ENCODE peak calls at places on chromosomes 6 and 20, in nine cellular contexts. C is fibroblast of pulmonary artery, R is lung, E is mucosa of descending colon, P is heart left ventricle, V is progenitor cell of endocrine pancreas, B is endodermal cell, L is A549, A is osteocyte. Z is an unnamed sample.

GRCh38 chr6:157104803-157105202 is 218.5 kb downstream of the TMEM242 start:
- DNase-seq in L (no peak), E (no peak), A (no peak), R (no peak), B (no peak), P (no peak), C (no peak), V (no peak), Z (no peak)

GRCh38 chr6:53143710-53144109 is 4.9 kb downstream of the GCM1 start:
- DNase-seq in A (no peak), R (no peak), B (no peak), P (no peak), C (no peak), V (no peak), L (no peak), E (no peak), Z (no peak)

GRCh38 chr6:47094351-47094925 is 52.3 kb upstream of the ADGRF1 start:
- DNase-seq in R (no peak), C (peak; percentile 44), L (no peak), B (peak; percentile 57), A (no peak), E (peak; percentile 51), V (no peak), P (no peak), Z (no peak)

GRCh38 chr20:51183443-51183842 is 160.5 kb upstream of the KCNG1 start:
- DNase-seq in L (no peak), V (no peak), R (no peak), E (no peak), C (no peak), B (no peak), P (no peak), A (no peak), Z (no peak)

GRCh38 chr20:46468508-46468907 is 44.9 kb downstream of the ZNF334 start:
- DNase-seq in V (no peak), B (no peak), L (no peak), A (no peak), E (no peak), R (no peak), P (no peak), C (no peak), Z (no peak)

GRCh38 chr6:2746557-2747061 is 4.1 kb downstream of the MYLK4 start:
- DNase-seq in R (no peak), V (no peak), E (no peak), P (no peak), B (peak; percentile 74), C (no peak), A (no peak), L (no peak), Z (no peak)

GRCh38 chr6:113662688-113663333 is 194.3 kb upstream of the MARCKS start:
- DNase-seq in A (no peak), C (no peak), E (no peak), V (no peak), P (no peak), L (no peak), R (no peak), B (no peak), Z (no peak)

GRCh38 chr6:32439708-32440214 is at the start of gene HLA-DRA:
- DNase-seq in A (no peak), E (no peak), B (peak; percentile 51), C (peak; percentile 66), L (no peak), R (peak; percentile 62), V (no peak), P (no peak), Z (peak; percentile 46)

GRCh38 chr6:136887899-136888298 is 34.2 kb upstream of the SLC35D3 start:
- DNase-seq in B (no peak), L (no peak), V (no peak), R (no peak), P (no peak), A (no peak), E (no peak), C (no peak), Z (no peak)

GRCh38 chr6:3159805-3160781 is 2.7 kb upstream of the TUBB2A start:
- DNase-seq in A (no peak), B (peak; percentile 83), V (no peak), R (no peak), P (no peak), E (peak; percentile 86), L (no peak), C (peak; percentile 47), Z (no peak)

GRCh38 chr6:6798430-6798829 is 209.9 kb downstream of the LY86 start:
- DNase-seq in R (no peak), A (no peak), B (no peak), P (no peak), E (no peak), L (no peak), V (no peak), C (no peak), Z (no peak)

GRCh38 chr6:163200299-163201093 is 214.0 kb upstream of the QKI start:
- DNase-seq in A (no peak), C (no peak), B (no peak), R (no peak), E (no peak), V (no peak), L (no peak), P (no peak), Z (no peak)

GRCh38 chr6:33419580-33420492 is at the start of gene SYNGAP1:
- DNase-seq in B (peak; percentile 84), A (no peak), R (no peak), V (no peak), P (peak; percentile 69), L (no peak), C (peak; percentile 68), E (peak; percentile 61), Z (no peak)

GRCh38 chr20:31740208-31740607 is 1.1 kb downstream of the TPX2 start:
- DNase-seq in C (peak; percentile 58), V (no peak), E (no peak), P (no peak), B (no peak), R (no peak), L (no peak), A (no peak), Z (no peak)

GRCh38 chr6:127618729-127619128 is 41.8 kb downstream of the C6orf58 start:
- DNase-seq in A (no peak), L (no peak), P (no peak), V (no peak), R (no peak), C (peak; percentile 3), B (no peak), E (no peak), Z (no peak)

GRCh38 chr6:64012351-64013060 is 376.9 kb downstream of the PHF3 start:
- DNase-seq in A (no peak), R (no peak), C (peak; percentile 79), P (no peak), E (no peak), B (peak; percentile 79), L (peak; percentile 2), V (no peak), Z (peak; percentile 34)
- TF ChIP-seq CTCF in A (peak; percentile 74), R (no peak), C (peak; percentile 97), P (peak; percentile 27), E (peak; percentile 20), B (peak; percentile 88), L (peak; percentile 39), V (peak; percentile 68), Z (no peak)

DNA sequence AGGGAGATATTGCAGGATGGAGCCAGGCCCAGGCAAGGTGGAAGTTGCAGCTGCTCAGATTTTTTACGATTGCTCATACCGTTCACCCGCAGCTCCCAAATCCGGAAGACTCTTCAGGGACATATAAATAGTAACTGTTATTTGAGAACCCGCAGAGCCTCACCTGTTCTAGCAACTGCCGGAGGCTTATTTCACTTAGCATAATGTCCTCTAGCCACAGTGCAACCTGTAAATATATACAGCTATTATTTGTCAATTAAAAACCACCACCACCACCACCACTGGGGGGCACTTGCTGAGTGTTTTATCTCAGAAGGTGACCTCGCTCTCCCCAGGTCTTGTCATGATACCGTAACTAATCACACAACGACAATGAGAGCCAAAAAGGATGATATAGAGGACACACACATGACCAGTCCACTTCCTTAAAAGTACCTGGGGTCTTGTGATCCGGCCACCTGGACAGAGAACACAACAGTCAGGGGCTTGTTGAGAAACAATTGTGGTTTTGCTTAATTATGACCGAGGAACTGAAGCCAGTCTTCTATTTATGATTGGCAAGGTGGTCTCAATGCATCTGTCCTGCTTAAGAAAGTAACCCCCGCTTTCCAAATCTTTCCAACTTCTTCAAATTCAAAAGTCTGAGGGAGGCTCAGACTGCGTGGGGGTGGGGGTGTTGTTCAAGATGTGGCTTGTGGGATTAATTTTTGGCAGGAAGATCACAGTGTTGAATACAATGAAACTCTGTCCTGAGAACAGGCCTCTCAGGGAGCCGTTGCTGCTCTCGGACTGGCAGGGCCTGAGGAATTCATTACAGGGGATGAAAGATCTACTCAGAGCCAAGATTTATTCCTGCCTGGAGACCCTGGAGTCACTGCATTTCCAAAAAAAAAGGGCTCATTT is 107.7 kb upstream of the PRND start:
- DNase-seq in B (peak; percentile 84), C (peak; percentile 65), V (no peak), L (peak; percentile 60), R (no peak), A (no peak), E (peak; percentile 42), P (peak; percentile 67), Z (peak; percentile 73)
- TF ChIP-seq CTCF in B (peak; percentile 70), C (peak; percentile 50), V (no peak), L (peak; percentile 72), R (peak; percentile 29), A (peak; percentile 20), E (no peak), P (peak; percentile 31), Z (peak; percentile 54)

GRCh38 chr6:142548571-142548970 is 246.8 kb downstream of the ADGRG6 start:
- DNase-seq in E (no peak), C (no peak), L (no peak), A (no peak), R (no peak), V (no peak), B (no peak), P (no peak), Z (no peak)

GRCh38 chr6:142550310-142550709 is 248.5 kb downstream of the ADGRG6 start:
- DNase-seq in L (no peak), V (no peak), E (no peak), A (no peak), C (no peak), B (no peak), P (no peak), R (no peak), Z (no peak)

GRCh38 chr6:142551145-142551811 is 249.5 kb downstream of the ADGRG6 start:
- DNase-seq in A (no peak), L (no peak), E (no peak), B (peak; percentile 61), V (no peak), R (no peak), P (no peak), C (no peak), Z (no peak)
- TF ChIP-seq CTCF in A (no peak), L (no peak), E (no peak), B (no peak), V (no peak), R (no peak), P (no peak), C (no peak), Z (no peak)

DNA sequence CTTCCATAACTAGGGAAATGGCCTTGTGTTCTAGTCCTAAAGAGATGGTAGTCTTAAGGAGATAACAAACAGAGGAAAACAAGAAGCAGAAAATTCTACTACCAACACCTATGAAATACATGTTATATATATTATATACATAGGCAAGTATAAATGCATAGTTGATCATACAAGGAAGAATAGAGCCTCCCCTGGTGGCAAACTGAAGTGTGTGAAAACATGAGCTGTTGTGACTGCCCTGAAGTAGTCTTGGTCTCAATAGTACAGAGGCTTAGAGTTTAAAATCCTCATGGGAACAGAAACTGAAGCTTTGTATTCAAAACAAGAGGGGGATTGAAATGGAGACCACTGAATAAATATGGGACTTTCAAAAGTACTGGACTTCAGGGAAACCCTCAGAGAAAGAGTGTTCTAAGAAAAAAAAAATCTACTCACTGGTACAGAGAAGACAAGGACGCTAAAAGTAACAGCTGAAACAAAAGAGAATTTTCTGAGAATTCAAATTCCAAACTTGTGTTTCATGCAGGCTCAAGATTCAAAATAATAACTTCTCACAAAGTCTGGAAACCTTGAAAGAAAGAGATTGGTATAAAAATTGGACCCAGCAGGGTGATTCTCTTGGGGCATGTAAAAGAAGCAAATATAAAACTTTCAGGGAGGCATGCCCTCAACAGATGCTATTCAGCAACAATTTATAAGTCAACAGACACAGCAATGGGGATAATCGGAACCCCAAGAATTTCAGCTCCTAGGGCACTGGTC is 59.7 kb upstream of the SAMD3 start:
- DNase-seq in R (no peak), C (peak; percentile 33), P (no peak), L (no peak), B (no peak), A (no peak), V (no peak), E (no peak), Z (no peak)
- TF ChIP-seq CTCF in R (no peak), C (peak; percentile 44), P (no peak), L (no peak), B (peak; percentile 74), A (peak; percentile 55), V (peak; percentile 24), E (no peak), Z (no peak)